ENCODE peak calls at places on chromosomes 4 and X, in eight cellular contexts. One of them, this sample, is unnamed.

GRCh38 chr4:147408189-147408588 is 72.7 kb upstream of the EDNRA start:
- DNase-seq in A549: no peak
- DNase-seq in ovary: peak
- DNase-seq in suprapubic skin: no peak
- DNase-seq in K562: no peak
- DNase-seq in stomach: no peak
- DNase-seq in upper lobe of left lung: no peak
- DNase-seq in transverse colon: no peak
- DNase-seq in this sample: no peak

GRCh38 chrX:43556207-43556606 is 99.9 kb upstream of the MAOA start:
- DNase-seq in A549: no peak
- DNase-seq in ovary: no peak
- DNase-seq in suprapubic skin: no peak
- DNase-seq in K562: no peak
- DNase-seq in stomach: no peak
- DNase-seq in upper lobe of left lung: peak
- DNase-seq in transverse colon: no peak
- DNase-seq in this sample: no peak

GRCh38 chr4:10810411-10810810 is 125.8 kb upstream of the CLNK start:
- DNase-seq in A549: no peak
- DNase-seq in ovary: no peak
- DNase-seq in suprapubic skin: no peak
- DNase-seq in K562: no peak
- DNase-seq in stomach: no peak
- DNase-seq in upper lobe of left lung: no peak
- DNase-seq in transverse colon: no peak
- DNase-seq in this sample: no peak

GRCh38 chrX:13891367-13892146 is 74.7 kb upstream of the GPM6B start:
- DNase-seq in A549: no peak
- DNase-seq in ovary: no peak
- DNase-seq in suprapubic skin: no peak
- DNase-seq in K562: no peak
- DNase-seq in stomach: no peak
- DNase-seq in upper lobe of left lung: no peak
- DNase-seq in transverse colon: no peak
- DNase-seq in this sample: no peak

GRCh38 chrX:45274576-45274975 is 73.9 kb upstream of the DIPK2B start:
- DNase-seq in A549: no peak
- DNase-seq in ovary: no peak
- DNase-seq in suprapubic skin: no peak
- DNase-seq in K562: no peak
- DNase-seq in stomach: no peak
- DNase-seq in upper lobe of left lung: no peak
- DNase-seq in transverse colon: no peak
- DNase-seq in this sample: no peak

GRCh38 chr4:46329118-46329976 is 60.6 kb downstream of the GABRA2 start:
- DNase-seq in A549: no peak
- DNase-seq in ovary: no peak
- DNase-seq in suprapubic skin: no peak
- DNase-seq in K562: no peak
- DNase-seq in stomach: no peak
- DNase-seq in upper lobe of left lung: no peak
- DNase-seq in transverse colon: peak
- DNase-seq in this sample: no peak

GRCh38 chrX:104187931-104188330 is 21.7 kb downstream of the FAM199X start:
- DNase-seq in A549: no peak
- DNase-seq in ovary: no peak
- DNase-seq in suprapubic skin: no peak
- DNase-seq in K562: no peak
- DNase-seq in stomach: no peak
- DNase-seq in upper lobe of left lung: no peak
- DNase-seq in transverse colon: no peak
- DNase-seq in this sample: no peak

GRCh38 chr4:106681381-106681921 is 312.9 kb upstream of the GIMD1 start:
- DNase-seq in A549: no peak
- DNase-seq in ovary: no peak
- DNase-seq in suprapubic skin: no peak
- DNase-seq in K562: no peak
- DNase-seq in stomach: no peak
- DNase-seq in upper lobe of left lung: no peak
- DNase-seq in transverse colon: no peak
- DNase-seq in this sample: no peak

GRCh38 chrX:24498975-24499374 is 33.9 kb downstream of the PDK3 start:
- DNase-seq in A549: peak
- DNase-seq in ovary: no peak
- DNase-seq in suprapubic skin: no peak
- DNase-seq in K562: no peak
- DNase-seq in stomach: no peak
- DNase-seq in upper lobe of left lung: no peak
- DNase-seq in transverse colon: no peak
- DNase-seq in this sample: no peak

GRCh38 chr4:55363618-55364420 is 17.8 kb downstream of the SRD5A3 start:
- DNase-seq in A549: no peak
- DNase-seq in ovary: no peak
- DNase-seq in suprapubic skin: no peak
- DNase-seq in K562: no peak
- DNase-seq in stomach: no peak
- DNase-seq in upper lobe of left lung: no peak
- DNase-seq in transverse colon: no peak
- DNase-seq in this sample: no peak
- H3K27ac ChIP-seq in A549: no peak
- H3K27ac ChIP-seq in ovary: no peak
- H3K27ac ChIP-seq in suprapubic skin: no peak
- H3K27ac ChIP-seq in K562: no peak
- H3K27ac ChIP-seq in stomach: no peak
- H3K27ac ChIP-seq in upper lobe of left lung: no peak
- H3K27ac ChIP-seq in transverse colon: no peak
- H3K27ac ChIP-seq in this sample: peak

GRCh38 chrX:120356084-120356483 is 5.8 kb upstream of the ATP1B4 start:
- DNase-seq in A549: no peak
- DNase-seq in ovary: no peak
- DNase-seq in suprapubic skin: no peak
- DNase-seq in K562: no peak
- DNase-seq in stomach: no peak
- DNase-seq in upper lobe of left lung: no peak
- DNase-seq in transverse colon: no peak
- DNase-seq in this sample: no peak
- TF ChIP-seq EP300 in A549: no peak
- TF ChIP-seq EP300 in ovary: no peak
- TF ChIP-seq EP300 in suprapubic skin: no peak
- TF ChIP-seq EP300 in K562: peak
- TF ChIP-seq EP300 in stomach: no peak
- TF ChIP-seq EP300 in upper lobe of left lung: no peak
- TF ChIP-seq EP300 in transverse colon: no peak
- TF ChIP-seq EP300 in this sample: no peak

DNA sequence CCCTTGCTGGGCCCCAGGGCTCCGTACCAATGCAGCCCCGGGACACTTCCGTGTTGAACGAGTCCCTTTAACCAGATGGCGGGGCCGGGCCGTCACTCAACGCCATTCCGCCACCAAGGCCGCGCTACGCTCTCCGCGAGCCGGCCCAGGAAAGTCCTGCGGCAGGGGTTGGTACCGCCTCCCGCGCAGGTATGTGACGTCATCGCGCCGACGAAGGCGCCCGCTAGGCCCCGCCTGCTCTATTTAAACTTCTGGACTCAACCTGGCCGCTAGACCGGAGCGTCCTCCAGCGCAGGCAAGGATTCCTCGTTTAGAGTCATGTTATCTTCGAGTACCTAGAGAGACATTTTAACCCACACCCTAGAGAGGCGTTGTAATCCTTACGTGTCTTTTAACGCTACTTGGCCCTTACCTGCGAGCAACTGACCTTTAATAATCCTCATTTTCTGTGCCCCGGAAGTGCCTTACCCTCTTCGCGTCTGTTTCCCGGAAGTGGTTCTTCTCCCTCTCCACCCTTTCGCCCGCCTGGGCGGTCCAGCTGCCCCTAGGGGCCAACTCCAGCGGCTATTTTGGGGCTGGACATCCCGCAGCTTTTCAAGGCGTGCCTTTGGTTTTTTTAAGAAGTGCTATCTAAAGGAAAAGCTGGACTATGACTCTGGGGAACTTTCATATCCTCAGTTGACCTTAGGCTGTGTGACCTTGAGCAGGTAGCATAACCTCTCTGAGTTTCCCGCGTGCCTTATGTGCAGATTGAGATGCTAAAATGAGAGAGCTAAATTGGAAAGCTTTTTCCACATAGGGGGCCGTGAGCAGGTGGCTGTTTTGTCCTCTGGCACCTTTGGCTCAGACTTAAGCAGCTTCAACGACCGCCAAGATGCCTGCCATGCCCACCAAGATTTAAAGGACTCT is at the start of gene PNPLA4:
- DNase-seq in A549: peak
- DNase-seq in ovary: peak
- DNase-seq in suprapubic skin: peak
- DNase-seq in K562: peak
- DNase-seq in stomach: peak
- DNase-seq in upper lobe of left lung: peak
- DNase-seq in transverse colon: peak
- DNase-seq in this sample: peak
- TF ChIP-seq POLR2A in A549: peak
- TF ChIP-seq POLR2A in ovary: no peak
- TF ChIP-seq POLR2A in suprapubic skin: no peak
- TF ChIP-seq POLR2A in K562: peak
- TF ChIP-seq POLR2A in stomach: no peak
- TF ChIP-seq POLR2A in upper lobe of left lung: no peak
- TF ChIP-seq POLR2A in transverse colon: peak
- TF ChIP-seq POLR2A in this sample: peak

GRCh38 chr4:143347495-143347894 is 10.8 kb downstream of the GAB1 start:
- DNase-seq in A549: no peak
- DNase-seq in ovary: no peak
- DNase-seq in suprapubic skin: no peak
- DNase-seq in K562: no peak
- DNase-seq in stomach: no peak
- DNase-seq in upper lobe of left lung: no peak
- DNase-seq in transverse colon: no peak
- DNase-seq in this sample: no peak
- H3K27ac ChIP-seq in A549: no peak
- H3K27ac ChIP-seq in ovary: no peak
- H3K27ac ChIP-seq in suprapubic skin: peak
- H3K27ac ChIP-seq in K562: no peak
- H3K27ac ChIP-seq in stomach: no peak
- H3K27ac ChIP-seq in upper lobe of left lung: peak
- H3K27ac ChIP-seq in transverse colon: no peak
- H3K27ac ChIP-seq in this sample: no peak

DNA sequence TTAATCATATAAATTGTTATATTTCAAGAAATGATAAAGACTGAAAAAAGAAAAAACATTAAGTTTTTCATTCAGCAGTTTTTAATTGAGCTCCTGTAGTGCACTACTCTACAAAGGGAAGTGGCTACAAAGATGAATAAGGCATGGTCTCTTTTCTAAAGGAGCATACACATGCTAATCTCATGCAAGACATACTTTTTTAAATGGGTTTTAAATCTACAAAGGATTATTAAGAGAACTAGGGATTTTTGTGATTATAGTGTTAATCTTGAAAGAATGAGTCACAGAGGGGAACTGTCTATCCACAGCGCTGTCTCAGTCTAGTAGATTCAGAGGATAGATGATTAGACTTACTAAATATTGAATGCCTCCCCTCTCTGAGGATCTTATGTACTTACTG is 1722.2 kb downstream of the RPA4 start:
- DNase-seq in A549: no peak
- DNase-seq in ovary: no peak
- DNase-seq in suprapubic skin: no peak
- DNase-seq in K562: no peak
- DNase-seq in stomach: no peak
- DNase-seq in upper lobe of left lung: no peak
- DNase-seq in transverse colon: no peak
- DNase-seq in this sample: no peak
- TF ChIP-seq EP300 in A549: no peak
- TF ChIP-seq EP300 in ovary: no peak
- TF ChIP-seq EP300 in suprapubic skin: no peak
- TF ChIP-seq EP300 in K562: no peak
- TF ChIP-seq EP300 in stomach: no peak
- TF ChIP-seq EP300 in upper lobe of left lung: no peak
- TF ChIP-seq EP300 in transverse colon: no peak
- TF ChIP-seq EP300 in this sample: no peak

GRCh38 chrX:54044877-54045328 is 630 bp upstream of the PHF8 start:
- DNase-seq in A549: no peak
- DNase-seq in ovary: no peak
- DNase-seq in suprapubic skin: no peak
- DNase-seq in K562: no peak
- DNase-seq in stomach: no peak
- DNase-seq in upper lobe of left lung: no peak
- DNase-seq in transverse colon: no peak
- DNase-seq in this sample: no peak

GRCh38 chrX:54042609-54043010 is 1.7 kb downstream of the PHF8 start:
- DNase-seq in A549: peak
- DNase-seq in ovary: peak
- DNase-seq in suprapubic skin: peak
- DNase-seq in K562: peak
- DNase-seq in stomach: no peak
- DNase-seq in upper lobe of left lung: peak
- DNase-seq in transverse colon: peak
- DNase-seq in this sample: peak

GRCh38 chrX:54044126-54044876 is at the start of gene PHF8:
- DNase-seq in A549: peak
- DNase-seq in ovary: peak
- DNase-seq in suprapubic skin: peak
- DNase-seq in K562: peak
- DNase-seq in stomach: peak
- DNase-seq in upper lobe of left lung: peak
- DNase-seq in transverse colon: peak
- DNase-seq in this sample: peak

GRCh38 chrX:54043084-54043483 is 1.2 kb downstream of the PHF8 start:
- DNase-seq in A549: no peak
- DNase-seq in ovary: no peak
- DNase-seq in suprapubic skin: no peak
- DNase-seq in K562: no peak
- DNase-seq in stomach: no peak
- DNase-seq in upper lobe of left lung: no peak
- DNase-seq in transverse colon: no peak
- DNase-seq in this sample: no peak

GRCh38 chrX:54043696-54044125 is 562 bp downstream of the PHF8 start:
- DNase-seq in A549: no peak
- DNase-seq in ovary: no peak
- DNase-seq in suprapubic skin: no peak
- DNase-seq in K562: peak
- DNase-seq in stomach: peak
- DNase-seq in upper lobe of left lung: peak
- DNase-seq in transverse colon: peak
- DNase-seq in this sample: no peak
- TF ChIP-seq POLR2A in A549: peak
- TF ChIP-seq POLR2A in ovary: no peak
- TF ChIP-seq POLR2A in suprapubic skin: no peak
- TF ChIP-seq POLR2A in K562: no peak
- TF ChIP-seq POLR2A in stomach: no peak
- TF ChIP-seq POLR2A in upper lobe of left lung: no peak
- TF ChIP-seq POLR2A in transverse colon: peak
- TF ChIP-seq POLR2A in this sample: no peak

This sample was measured in tibial nerve.